ENCODE peak calls at places on chromosomes 12 and 14, in four cellular contexts. L is PC-9, A is HepG2, J is left ventricle myocardium inferior. E is an unnamed sample.

GRCh38 chr14:58950555-58950954 is 237.9 kb upstream of the DAAM1 start:
- DNase-seq in A (no peak), L (no peak), J (no peak), E (no peak)

GRCh38 chr14:32678088-32678487 is 260.6 kb upstream of the NPAS3 start:
- DNase-seq in J (no peak), L (no peak), A (no peak), E (no peak)

GRCh38 chr14:88613552-88614010 is 50.7 kb downstream of the ZC3H14 start:
- DNase-seq in J (no peak), A (peak; percentile 86), L (no peak), E (no peak)

GRCh38 chr14:20356422-20356821 is 13.0 kb downstream of the PARP2 start:
- DNase-seq in A (no peak), J (no peak), L (no peak), E (no peak)

GRCh38 chr12:92927436-92928116 is 1.5 kb downstream of the EEA1 start:
- DNase-seq in L (no peak), J (no peak), A (peak; percentile 63), E (no peak)

GRCh38 chr12:5524116-5524768 is 92.3 kb downstream of the NTF3 start:
- DNase-seq in A (no peak), L (no peak), J (no peak), E (no peak)

GRCh38 chr12:111687255-111687654 is 1.4 kb downstream of the ACAD10 start:
- DNase-seq in J (no peak), A (peak; percentile 31), L (no peak), E (no peak)

GRCh38 chr12:11026118-11026517 is 3.7 kb upstream of the TAS2R19 start:
- DNase-seq in L (no peak), A (no peak), J (no peak), E (no peak)

GRCh38 chr14:22387776-22388241 is 201.2 kb downstream of the DAD1 start:
- DNase-seq in A (no peak), L (no peak), J (no peak), E (no peak)

GRCh38 chr12:124625867-124626675 is 58.7 kb upstream of the NCOR2 start:
- DNase-seq in J (peak; percentile 89), L (peak; percentile 91), A (peak; percentile 16), E (peak; percentile 96)

GRCh38 chr12:107126688-107127481 is 33.5 kb upstream of the CRY1 start:
- DNase-seq in A (no peak), J (no peak), L (peak; percentile 11), E (no peak)

GRCh38 chr14:69845787-69846186 is 33.4 kb upstream of the SMOC1 start:
- DNase-seq in J (no peak), L (no peak), A (peak; percentile 76), E (no peak)

GRCh38 chr12:10268037-10268436 is 39.6 kb upstream of the KLRD1 start:
- DNase-seq in L (no peak), A (no peak), J (no peak), E (no peak)

GRCh38 chr14:51880810-51881580 is 20.6 kb downstream of the GNG2 start:
- DNase-seq in J (no peak), L (no peak), A (no peak), E (no peak)

GRCh38 chr12:91053951-91054715 is 3.7 kb downstream of the KERA start:
- DNase-seq in L (peak; percentile 13), A (no peak), J (no peak), E (no peak)

GRCh38 chr14:105487986-105488777 is 1.5 kb downstream of the CRIP1 start:
- DNase-seq in L (peak; percentile 45), J (peak; percentile 26), A (no peak), E (no peak)

GRCh38 chr12:12099102-12099501 is 28.4 kb downstream of the BCL2L14 start:
- DNase-seq in L (no peak), J (no peak), A (no peak), E (no peak)

GRCh38 chr14:22112004-22112403 is 438.4 kb upstream of the OR4E1 start:
- DNase-seq in A (peak; percentile 25), L (peak; percentile 11), J (no peak), E (no peak)

GRCh38 chr14:83664389-83664788 is 1865.6 kb upstream of the FLRT2 start:
- DNase-seq in J (no peak), L (no peak), A (no peak), E (no peak)

GRCh38 chr12:123853401-123854070 is 91.4 kb downstream of the DNAH10 start:
- DNase-seq in L (no peak), J (no peak), A (no peak), E (no peak)

GRCh38 chr14:94539181-94539580 is 22.1 kb upstream of the SERPINA4 start:
- DNase-seq in J (no peak), A (no peak), L (no peak), E (no peak)

DNA sequence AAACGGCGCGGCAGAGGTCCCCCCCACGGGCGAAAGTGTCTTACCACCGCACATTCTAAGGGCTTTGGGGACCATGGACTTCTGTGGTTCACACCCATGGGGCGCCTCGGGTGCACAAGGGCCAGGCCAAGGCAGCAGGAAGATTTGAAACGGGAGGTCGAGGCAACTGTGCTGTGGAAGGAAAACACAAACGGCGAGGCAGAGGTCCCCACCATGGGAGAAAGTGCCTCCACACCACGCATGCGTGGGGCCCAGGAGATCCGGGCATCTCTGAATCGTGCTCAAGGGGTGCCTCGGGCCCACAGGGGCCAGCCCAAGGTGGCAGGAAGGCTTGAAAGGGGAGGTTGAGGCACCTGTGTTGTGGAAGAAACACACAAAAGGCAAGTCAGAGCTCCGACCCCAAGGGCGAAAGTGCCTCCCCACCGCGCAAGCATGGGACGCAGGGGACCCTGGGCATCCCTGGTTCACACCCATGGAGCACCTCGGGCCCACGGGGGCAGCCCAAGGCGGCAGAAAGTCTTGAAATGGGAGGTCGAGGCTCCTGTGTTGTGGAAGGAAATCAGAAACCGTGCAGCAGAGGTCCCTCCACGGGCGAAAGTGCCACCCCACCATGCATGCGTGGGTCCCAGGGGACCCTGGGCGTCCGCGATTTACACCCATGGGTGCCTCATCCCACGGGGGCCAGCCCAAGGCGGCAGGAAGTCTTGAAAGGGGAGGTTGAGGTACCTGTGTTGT is 371.0 kb downstream of the ALG10 start:
- DNase-seq in L (peak; percentile 0), A (no peak), J (peak; percentile 7), E (peak; percentile 4)
- H3K9me3 ChIP-seq in L (no peaks in the 10 kb centered on the region), A (no peaks in the 10 kb centered on the region), J (peaks cover 51% of the 10 kb centered on the region), E (peaks cover 75% of the 10 kb centered on the region)

GRCh38 chr14:103542545-103543088 is 13.6 kb downstream of the TRMT61A start:
- DNase-seq in A (no peak), L (peak; percentile 75), J (peak; percentile 71), E (no peak)

GRCh38 chr14:103543140-103543539 is 14.1 kb downstream of the TRMT61A start:
- DNase-seq in J (no peak), A (no peak), L (peak; percentile 57), E (no peak)

GRCh38 chr14:103545219-103545914 is 16.4 kb downstream of the TRMT61A start:
- DNase-seq in J (peak; percentile 14), A (no peak), L (no peak), E (no peak)

GRCh38 chr14:103544627-103545218 is 15.7 kb downstream of the TRMT61A start:
- DNase-seq in J (no peak), L (no peak), A (no peak), E (peak; percentile 61)

DNA sequence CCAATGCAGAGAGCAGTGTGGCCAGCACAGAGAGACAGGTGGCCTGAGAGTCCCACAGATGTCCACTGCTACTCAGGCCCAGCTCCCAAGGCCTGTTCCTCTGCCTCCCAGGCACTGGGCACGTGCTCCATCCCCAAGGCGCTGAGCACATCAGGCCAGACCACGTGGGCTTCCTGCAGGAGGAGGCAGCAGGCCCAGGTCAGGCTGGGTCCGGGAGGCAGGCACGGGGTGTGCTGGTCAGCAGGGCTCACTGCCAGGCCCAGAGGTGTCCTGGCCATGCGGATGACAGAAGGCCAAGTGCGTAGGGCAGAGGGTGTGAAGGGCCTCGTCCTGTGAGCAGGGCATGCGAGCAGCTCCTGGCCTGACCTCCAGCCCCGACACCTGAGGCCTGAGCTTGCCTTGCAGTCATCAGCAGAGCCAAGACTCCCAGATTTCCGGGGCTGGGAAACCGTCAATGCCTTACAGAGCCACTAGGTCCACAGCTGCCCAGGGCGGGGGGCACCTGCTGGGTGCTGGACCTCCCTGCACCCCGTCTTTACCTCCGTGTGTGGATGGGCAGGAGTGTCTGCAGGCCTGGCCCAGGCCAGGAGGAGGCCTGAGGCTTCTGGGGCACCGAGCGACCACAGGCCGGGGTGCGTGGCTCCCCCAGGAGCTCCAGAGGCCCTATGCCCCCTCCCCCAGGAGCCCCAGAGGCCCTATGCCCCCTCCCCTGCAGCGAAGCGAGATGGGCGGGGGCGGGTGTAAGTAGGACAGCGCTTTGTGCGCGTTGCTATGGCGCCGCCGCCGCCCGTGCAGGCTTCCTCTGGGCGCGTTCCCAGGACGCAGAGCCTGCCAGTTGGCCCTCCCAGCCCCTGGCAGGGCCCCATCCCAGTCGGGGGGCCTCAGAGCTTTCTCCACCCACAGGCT is 15.0 kb downstream of the TRMT61A start:
- DNase-seq in J (peak; percentile 56), A (no peak), L (no peak), E (peak; percentile 89)
- H3K4me1 ChIP-seq in J (peaks cover 73% of the 10 kb centered on the region), A (peaks cover 40% of the 10 kb centered on the region), L (peaks cover 47% of the 10 kb centered on the region), E (peaks cover 82% of the 10 kb centered on the region)

GRCh38 chr12:14394317-14395058 is 29.0 kb downstream of the ATF7IP start:
- DNase-seq in L (no peak), J (no peak), A (peak; percentile 69), E (peak; percentile 37)

GRCh38 chr12:14396071-14396470 is 30.6 kb downstream of the ATF7IP start:
- DNase-seq in A (no peak), L (no peak), J (no peak), E (no peak)

GRCh38 chr12:14393736-14394135 is 28.3 kb downstream of the ATF7IP start:
- DNase-seq in J (no peak), L (no peak), A (no peak), E (no peak)

GRCh38 chr12:14390885-14391530 is 25.5 kb downstream of the ATF7IP start:
- DNase-seq in A (no peak), J (no peak), L (no peak), E (no peak)

DNA sequence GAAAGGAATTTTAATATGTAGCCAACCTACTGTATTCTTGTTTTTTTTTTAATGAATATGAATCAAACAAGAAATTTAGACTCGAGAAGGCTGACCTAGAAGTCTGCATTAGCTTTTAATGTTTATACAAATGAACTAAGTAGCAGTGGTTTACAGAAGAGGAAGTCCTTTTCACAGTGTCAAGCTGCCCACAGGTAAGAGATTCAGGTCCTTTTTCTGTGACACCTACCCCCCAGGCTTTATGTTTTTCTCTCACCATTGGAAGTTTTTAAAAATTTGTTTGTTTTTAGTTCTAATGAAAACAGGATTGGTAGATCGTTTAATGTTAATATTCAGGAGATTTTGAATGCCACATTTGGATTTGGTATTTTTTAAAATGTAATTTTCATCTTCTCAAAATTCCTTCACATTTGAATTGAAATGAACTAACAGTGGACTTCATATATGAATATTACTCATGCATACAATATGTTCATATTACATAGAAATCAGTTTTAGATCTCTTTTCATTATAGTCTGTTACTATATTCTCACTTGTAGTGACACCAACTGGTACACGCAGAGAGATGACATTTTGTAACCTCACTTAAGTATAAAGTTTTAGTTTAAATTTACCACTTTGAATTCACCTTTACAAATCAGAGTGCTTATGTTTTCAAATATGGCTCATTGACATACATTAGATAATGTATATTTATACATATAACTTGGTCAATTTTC is 29.7 kb downstream of the ATF7IP start:
- DNase-seq in L (no peak), A (no peak), J (no peak), E (no peak)
- H3K9me3 ChIP-seq in L (no peaks in the 10 kb centered on the region), A (no peaks in the 10 kb centered on the region), J (peaks cover 21% of the 10 kb centered on the region), E (peaks cover 4% of the 10 kb centered on the region)

GRCh38 chr14:39102969-39103957 is at the start of gene SEC23A:
- DNase-seq in A (peak; percentile 99), J (peak; percentile 93), L (peak; percentile 86), E (peak; percentile 96)

GRCh38 chr14:39102265-39102968 is 618 bp downstream of the SEC23A start:
- DNase-seq in A (peak; percentile 98), L (no peak), J (peak; percentile 20), E (no peak)

GRCh38 chr14:39109893-39110715 is 4.0 kb upstream of the GEMIN2 start:
- DNase-seq in A (no peak), L (no peak), J (no peak), E (no peak)

GRCh38 chr14:39108791-39109190 is 5.3 kb upstream of the GEMIN2 start:
- DNase-seq in J (no peak), L (no peak), A (no peak), E (no peak)

GRCh38 chr14:39107624-39108023 is 4.6 kb upstream of the SEC23A start:
- DNase-seq in J (no peak), A (peak; percentile 78), L (no peak), E (no peak)
- H3K4me1 ChIP-seq in J (peaks cover 20% of the 10 kb centered on the region), A (peaks cover 37% of the 10 kb centered on the region), L (peaks cover 12% of the 10 kb centered on the region), E (no peaks in the 10 kb centered on the region)

E was measured in tibial artery.